ENCODE peak calls at places on chromosomes 7 and 10, in six cellular contexts. I, A, P, V, O and K are unnamed samples.

GRCh38 chr7:960269-960871 is 5.9 kb upstream of the ADAP1 start:
- DNase-seq in A (no peak), I (no peak), O (no peak), V (no peak), P (no peak), K (no peak)

GRCh38 chr10:69801094-69801433 is 642 bp upstream of the COL13A1 start:
- DNase-seq in P (no peak), V (peak; percentile 25), O (peak; percentile 70), I (peak; percentile 53), A (peak; percentile 81), K (peak; percentile 56)

GRCh38 chr7:105766421-105767191 is 109.8 kb downstream of the ATXN7L1 start:
- DNase-seq in A (peak; percentile 28), I (no peak), P (no peak), V (no peak), O (peak; percentile 62), K (no peak)

GRCh38 chr10:103145860-103146466 is 47.1 kb downstream of the NT5C2 start:
- DNase-seq in V (peak; percentile 68), O (peak; percentile 68), I (peak; percentile 18), A (peak; percentile 69), P (no peak), K (peak; percentile 30)

GRCh38 chr10:72263613-72264241 is 10.0 kb upstream of the DDIT4 start:
- DNase-seq in A (no peak), O (peak; percentile 57), I (no peak), V (no peak), P (no peak), K (no peak)

GRCh38 chr10:6162589-6163356 is 40.0 kb upstream of the PFKFB3 start:
- DNase-seq in O (no peak), A (no peak), V (no peak), P (no peak), I (no peak), K (no peak)

GRCh38 chr7:46752881-46753366 is 829.0 kb downstream of the TNS3 start:
- DNase-seq in V (no peak), I (no peak), P (no peak), O (no peak), A (peak; percentile 89), K (no peak)

GRCh38 chr10:15046626-15047025 is 2.9 kb downstream of the OLAH start:
- DNase-seq in V (no peak), O (no peak), P (no peak), A (no peak), I (no peak), K (no peak)

GRCh38 chr10:6279540-6280267 is 77.0 kb downstream of the PFKFB3 start:
- DNase-seq in I (no peak), A (peak; percentile 92), O (no peak), P (no peak), V (no peak), K (no peak)

GRCh38 chr7:159127691-159128642 is 16.7 kb downstream of the VIPR2 start:
- DNase-seq in O (no peak), A (no peak), V (no peak), P (no peak), I (no peak), K (no peak)

GRCh38 chr10:68153473-68154210 is 44.4 kb downstream of the MYPN start:
- DNase-seq in V (no peak), O (peak; percentile 15), P (no peak), I (no peak), A (peak; percentile 100), K (no peak)

GRCh38 chr10:88270871-88271713 is 312.0 kb downstream of the RNLS start:
- DNase-seq in P (peak; percentile 11), O (peak; percentile 65), V (no peak), A (peak; percentile 77), I (peak; percentile 41), K (peak; percentile 46)

GRCh38 chr10:34494012-34494411 is 321.1 kb downstream of the PARD3 start:
- DNase-seq in I (no peak), A (peak; percentile 84), P (no peak), O (no peak), V (no peak), K (no peak)

GRCh38 chr7:112882506-112882905 is 92.3 kb upstream of the TMEM168 start:
- DNase-seq in O (no peak), A (no peak), I (no peak), P (no peak), V (no peak), K (no peak)

GRCh38 chr7:2205036-2205780 is 27.5 kb downstream of the MAD1L1 start:
- DNase-seq in A (no peak), I (no peak), V (peak; percentile 4), O (no peak), P (no peak), K (no peak)

GRCh38 chr7:31109751-31110150 is 57.6 kb downstream of the ADCYAP1R1 start:
- DNase-seq in O (no peak), V (no peak), A (no peak), I (no peak), P (no peak), K (no peak)

GRCh38 chr7:67673861-67674260 is 677.2 kb downstream of the TYW1 start:
- DNase-seq in I (no peak), P (no peak), V (no peak), O (no peak), A (no peak), K (no peak)

GRCh38 chr7:40826419-40827216 is 691.8 kb downstream of the SUGCT start:
- DNase-seq in A (peak; percentile 51), I (no peak), O (no peak), P (no peak), V (no peak), K (no peak)

GRCh38 chr7:25752967-25753791 is 398.8 kb upstream of the NFE2L3 start:
- DNase-seq in I (no peak), V (no peak), A (no peak), O (no peak), P (no peak), K (no peak)

GRCh38 chr10:34742456-34742855 is 72.6 kb downstream of the PARD3 start:
- DNase-seq in P (no peak), O (no peak), A (peak; percentile 72), V (no peak), I (no peak), K (no peak)

GRCh38 chr10:79130846-79131245 is 62.1 kb downstream of the ZMIZ1 start:
- DNase-seq in A (no peak), V (no peak), I (no peak), O (no peak), P (no peak), K (no peak)

GRCh38 chr7:9657257-9657656 is 1223.8 kb downstream of the NXPH1 start:
- DNase-seq in O (no peak), V (no peak), I (no peak), A (no peak), P (no peak), K (no peak)

GRCh38 chr10:86221442-86222335 is 144.9 kb downstream of the GRID1 start:
- DNase-seq in A (no peak), I (no peak), O (no peak), V (no peak), P (no peak), K (no peak)

GRCh38 chr7:82562716-82563404 is 119.3 kb upstream of the CACNA2D1 start:
- DNase-seq in V (no peak), P (no peak), I (no peak), O (no peak), A (peak; percentile 82), K (no peak)

GRCh38 chr10:129854181-129854580 is 109.9 kb downstream of the EBF3 start:
- DNase-seq in I (no peak), A (no peak), O (no peak), V (no peak), P (no peak), K (no peak)

GRCh38 chr7:128192497-128193142 is 48.5 kb upstream of the LEP start:
- DNase-seq in A (no peak), I (no peak), P (no peak), O (no peak), V (no peak), K (no peak)

GRCh38 chr7:103934508-103934907 is 55.0 kb downstream of the RELN start:
- DNase-seq in O (no peak), A (no peak), V (no peak), I (no peak), P (no peak), K (no peak)

GRCh38 chr10:118820326-118821116 is 65.8 kb upstream of the CACUL1 start:
- DNase-seq in O (no peak), V (no peak), A (no peak), P (no peak), I (no peak), K (no peak)

GRCh38 chr7:87878208-87878735 is 2.0 kb downstream of the DBF4 start:
- DNase-seq in P (no peak), A (peak; percentile 10), I (no peak), V (no peak), O (no peak), K (no peak)

GRCh38 chr7:114554781-114555537 is 140.3 kb downstream of the FOXP2 start:
- DNase-seq in A (peak; percentile 79), O (no peak), P (no peak), I (no peak), V (no peak), K (no peak)

GRCh38 chr10:75211007-75211735 is 575 bp downstream of the VDAC2 start:
- DNase-seq in I (peak; percentile 36), V (no peak), O (peak; percentile 68), P (peak; percentile 24), A (peak; percentile 74), K (peak; percentile 43)

GRCh38 chr7:106367018-106367420 is 82.2 kb upstream of the NAMPT start:
- DNase-seq in O (no peak), I (no peak), A (peak; percentile 35), P (no peak), V (no peak), K (no peak)

GRCh38 chr10:112333452-112333851 is 40.5 kb upstream of the ACSL5 start:
- DNase-seq in P (no peak), I (no peak), A (no peak), V (no peak), O (no peak), K (no peak)

GRCh38 chr10:100148353-100149211 is 37.2 kb downstream of the ERLIN1 start:
- DNase-seq in V (no peak), P (peak; percentile 21), A (peak; percentile 87), I (peak; percentile 42), O (peak; percentile 77), K (peak; percentile 45)

GRCh38 chr7:102834999-102835398 is 77.8 kb upstream of the LRRC17 start:
- DNase-seq in A (peak; percentile 92), I (peak; percentile 3), P (no peak), V (no peak), O (peak; percentile 34), K (peak; percentile 18)

GRCh38 chr10:62467509-62467908 is 93.3 kb downstream of the ZNF365 start:
- DNase-seq in A (peak; percentile 45), V (no peak), O (no peak), P (no peak), I (no peak), K (no peak)